ENCODE peak calls at places on chromosomes 2 and 18, in ten cellular contexts. P is fibroblast of lung, G is MM.1S, Q is neural progenitor cell, U is astrocyte, E is cardiac muscle cell, K is colonic mucosa, D is lower lobe of right lung, M is upper lobe of right lung, T is GM12878. F is an unnamed sample.
A peak's percentile ranks its signal among the peaks of the same experiment; 100 is the strongest.

GRCh38 chr2:170180031-170180566 is 2.2 kb downstream of the MYO3B start:
- DNase-seq in P (no peak), G (peak; percentile 63), Q (peak; percentile 24), U (no peak), E (no peak), K (no peak), D (no peak), M (no peak), T (peak; percentile 86), F (no peak)

GRCh38 chr2:223929575-223930001 is 15.5 kb downstream of the WDFY1 start:
- DNase-seq in P (no peak), G (no peak), Q (no peak), U (no peak), E (no peak), K (no peak), D (no peak), M (no peak), T (no peak), F (no peak)

GRCh38 chr2:11004206-11004605 is 92.5 kb downstream of the KCNF1 start:
- DNase-seq in P (peak; percentile 42), G (no peak), Q (no peak), U (peak; percentile 68), E (no peak), K (no peak), D (no peak), M (no peak), T (no peak), F (no peak)

GRCh38 chr2:147782521-147782920 is 62.3 kb upstream of the ACVR2A start:
- DNase-seq in P (peak; percentile 68), G (no peak), Q (no peak), U (peak; percentile 90), E (no peak), K (no peak), D (no peak), M (no peak), T (no peak), F (no peak)

GRCh38 chr2:69138793-69139510 is 126.0 kb downstream of the ANTXR1 start:
- DNase-seq in P (peak; percentile 83), G (no peak), Q (no peak), U (peak; percentile 89), E (no peak), K (peak; percentile 65), D (no peak), M (no peak), T (no peak), F (no peak)

GRCh38 chr2:206163251-206163880 is 3.7 kb downstream of the EEF1B2 start:
- DNase-seq in P (no peak), G (no peak), Q (no peak), U (no peak), E (no peak), K (no peak), D (no peak), M (no peak), T (no peak), F (no peak)

GRCh38 chr2:120360307-120360855 is 14.4 kb downstream of the INHBB start:
- DNase-seq in P (no peak), G (no peak), Q (no peak), U (peak; percentile 63), E (no peak), K (no peak), D (no peak), M (no peak), T (no peak), F (no peak)

GRCh38 chr2:64090264-64090663 is 54.0 kb downstream of the PELI1 start:
- DNase-seq in P (no peak), G (no peak), Q (no peak), U (no peak), E (peak; percentile 55), K (no peak), D (no peak), M (no peak), T (no peak), F (no peak)

GRCh38 chr2:230412369-230412706 is 3.7 kb upstream of the SP100 start:
- DNase-seq in P (no peak), G (no peak), Q (no peak), U (no peak), E (no peak), K (no peak), D (no peak), M (no peak), T (no peak), F (no peak)

GRCh38 chr2:100196786-100197494 is 54.5 kb upstream of the AFF3 start:
- DNase-seq in P (no peak), G (no peak), Q (no peak), U (peak; percentile 38), E (no peak), K (no peak), D (no peak), M (peak; percentile 28), T (no peak), F (no peak)

GRCh38 chr2:144285324-144285723 is 234.6 kb downstream of the ZEB2 start:
- DNase-seq in P (no peak), G (no peak), Q (no peak), U (no peak), E (no peak), K (no peak), D (no peak), M (no peak), T (no peak), F (no peak)

GRCh38 chr2:240402566-240403295 is 32.7 kb upstream of the GPC1 start:
- DNase-seq in P (no peak), G (no peak), Q (no peak), U (no peak), E (no peak), K (no peak), D (no peak), M (peak; percentile 48), T (no peak), F (peak; percentile 63)

GRCh38 chr18:76621184-76621583 is 126.1 kb upstream of the ZNF516 start:
- DNase-seq in P (peak; percentile 27), G (no peak), Q (peak; percentile 28), U (peak; percentile 18), E (no peak), K (no peak), D (no peak), M (no peak), T (no peak), F (no peak)

GRCh38 chr2:62586981-62587380 is 81.0 kb upstream of the TMEM17 start:
- DNase-seq in P (peak; percentile 39), G (no peak), Q (no peak), U (peak; percentile 92), E (no peak), K (no peak), D (no peak), M (no peak), T (peak; percentile 32), F (no peak)

GRCh38 chr2:120348134-120349103 is 2.5 kb downstream of the INHBB start:
- DNase-seq in P (no peak), G (no peak), Q (no peak), U (no peak), E (no peak), K (no peak), D (no peak), M (no peak), T (no peak), F (no peak)

GRCh38 chr18:59865241-59865986 is 34.4 kb upstream of the PMAIP1 start:
- DNase-seq in P (no peak), G (no peak), Q (no peak), U (peak; percentile 41), E (no peak), K (no peak), D (no peak), M (no peak), T (no peak), F (no peak)

GRCh38 chr2:219433666-219434467 is 776 bp upstream of the SPEG start:
- DNase-seq in P (peak; percentile 72), G (no peak), Q (peak; percentile 83), U (peak; percentile 47), E (peak; percentile 73), K (no peak), D (no peak), M (no peak), T (no peak), F (peak; percentile 31)

GRCh38 chr18:9987931-9988330 is 74.1 kb downstream of the VAPA start:
- DNase-seq in P (no peak), G (no peak), Q (peak; percentile 52), U (no peak), E (no peak), K (no peak), D (no peak), M (no peak), T (no peak), F (no peak)

GRCh38 chr2:197827618-197828017 is 23.2 kb downstream of the PLCL1 start:
- DNase-seq in P (peak; percentile 20), G (no peak), Q (no peak), U (peak; percentile 26), E (no peak), K (no peak), D (no peak), M (no peak), T (no peak), F (no peak)

DNA sequence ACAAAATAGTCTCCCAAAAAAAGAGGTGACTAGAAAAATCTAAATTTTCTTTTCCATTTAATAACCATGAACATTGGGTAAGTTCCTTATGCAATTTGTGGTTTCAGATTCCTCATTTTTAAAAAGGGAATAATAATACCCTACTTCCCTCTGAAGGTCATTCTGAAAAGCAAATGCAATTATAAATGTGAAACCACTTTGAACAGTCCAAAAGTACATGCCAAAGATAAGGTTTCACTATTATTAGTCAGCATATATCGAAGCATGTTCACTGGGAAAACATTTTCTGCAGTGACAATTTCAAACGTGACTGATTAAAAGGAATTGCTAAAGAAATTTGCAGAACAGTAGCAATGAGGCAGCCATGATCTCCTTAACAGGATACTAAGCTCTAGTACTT is 100.1 kb upstream of the RNF152 start:
- DNase-seq in P (peak; percentile 83), G (peak; percentile 29), Q (no peak), U (peak; percentile 80), E (no peak), K (no peak), D (no peak), M (no peak), T (no peak), F (no peak)
- H3K27ac ChIP-seq in P (peak overlapping the region; percentile 62), G (no peak overlapping the region), Q (no peak overlapping the region), U (peak overlapping the region; percentile 87), E (no peak overlapping the region), K (no peak overlapping the region), D (no peak overlapping the region), M (no peak overlapping the region), T (no peak overlapping the region), F (peak overlapping the region; percentile 21)

GRCh38 chr2:8514748-8515389 is 167.0 kb upstream of the ID2 start:
- DNase-seq in P (no peak), G (peak; percentile 91), Q (no peak), U (no peak), E (no peak), K (no peak), D (peak; percentile 3), M (no peak), T (peak; percentile 99), F (no peak)
- H3K4me1 ChIP-seq in P (no peaks in the 10 kb centered on the region), G (peaks cover 45% of the 10 kb centered on the region), Q (no peaks in the 10 kb centered on the region), U (peaks cover 8% of the 10 kb centered on the region), E (peaks cover 5% of the 10 kb centered on the region), K (no peaks in the 10 kb centered on the region), D (peaks cover 12% of the 10 kb centered on the region), M (peaks cover 24% of the 10 kb centered on the region), T (peaks cover 46% of the 10 kb centered on the region), F (peaks cover 93% of the 10 kb centered on the region)

GRCh38 chr2:174400853-174401252 is 5.3 kb downstream of the SCRN3 start:
- DNase-seq in P (no peak), G (no peak), Q (no peak), U (no peak), E (no peak), K (no peak), D (no peak), M (no peak), T (no peak), F (no peak)
- TF ChIP-seq CTCF in P (no peak), G (no peak), Q (no peak), U (no peak), E (no peak), K (no peak), D (no peak), M (no peak), T (no peak), F (no peak)

GRCh38 chr2:317501-318424 is 29.9 kb upstream of the ALKAL2 start:
- DNase-seq in P (peak; percentile 40), G (no peak), Q (peak; percentile 67), U (peak; percentile 62), E (no peak), K (no peak), D (no peak), M (no peak), T (no peak), F (no peak)
- H3K27ac ChIP-seq in P (no peak overlapping the region), G (no peak overlapping the region), Q (no peak overlapping the region), U (peak overlapping the region; percentile 93), E (no peak overlapping the region), K (no peak overlapping the region), D (no peak overlapping the region), M (peak overlapping the region; percentile 36), T (no peak overlapping the region), F (peak overlapping the region; percentile 31)

F was measured in spleen.